ENCODE peak calls at places on chromosome 16, in seven cellular contexts. Z is BJ; V is H1; E is GM23248; O is SJSA1; A is cardiac muscle cell; Q is CD4-positive, CD25-positive, alpha-beta regulatory T cell. R is an unnamed sample.
A peak's percentile ranks its signal among the peaks of the same experiment; 100 is the strongest.

GRCh38 chr16:88695218-88695617 is 8.9 kb upstream of the SNAI3 start:
- DNase-seq in Z (no peak), V (no peak), E (no peak), O (no peak), A (no peak), Q (no peak), R (no peak)

GRCh38 chr16:87881327-87882200 is 12.3 kb upstream of the SLC7A5 start:
- DNase-seq in Z (no peak), V (no peak), E (no peak), O (no peak), A (no peak), Q (no peak), R (no peak)

GRCh38 chr16:15950167-15950854 is 895 bp downstream of the ABCC1 start:
- DNase-seq in Z (no peak), V (no peak), E (peak; percentile 70), O (no peak), A (peak; percentile 66), Q (peak; percentile 46), R (peak; percentile 59)

GRCh38 chr16:31202402-31203385 is at the start of gene PYCARD:
- DNase-seq in Z (no peak), V (peak; percentile 79), E (peak; percentile 76), O (no peak), A (peak; percentile 63), Q (no peak), R (peak; percentile 84)

GRCh38 chr16:3587547-3588110 is 10.4 kb upstream of the NLRC3 start:
- DNase-seq in Z (no peak), V (no peak), E (no peak), O (no peak), A (no peak), Q (no peak), R (peak; percentile 62)

GRCh38 chr16:14500791-14501190 is 129.3 kb downstream of the PARN start:
- DNase-seq in Z (no peak), V (no peak), E (peak; percentile 53), O (no peak), A (no peak), Q (no peak), R (no peak)

GRCh38 chr16:27355610-27356009 is 41.8 kb downstream of the IL4R start:
- DNase-seq in Z (no peak), V (peak; percentile 83), E (peak; percentile 61), O (no peak), A (peak; percentile 57), Q (peak; percentile 33), R (peak; percentile 76)

GRCh38 chr16:2825899-2826298 is 4.2 kb upstream of the ZG16B start:
- DNase-seq in Z (no peak), V (no peak), E (no peak), O (no peak), A (no peak), Q (no peak), R (peak; percentile 28)

GRCh38 chr16:1890024-1890700 is 18.2 kb upstream of the MEIOB start:
- DNase-seq in Z (no peak), V (no peak), E (no peak), O (no peak), A (no peak), Q (no peak), R (no peak)

GRCh38 chr16:3952342-3953131 is 72.0 kb upstream of the CREBBP start:
- DNase-seq in Z (no peak), V (no peak), E (peak; percentile 55), O (peak; percentile 84), A (peak; percentile 75), Q (no peak), R (peak; percentile 55)

GRCh38 chr16:54585966-54586365 is 299.4 kb upstream of the IRX3 start:
- DNase-seq in Z (no peak), V (no peak), E (no peak), O (no peak), A (no peak), Q (no peak), R (no peak)

GRCh38 chr16:84459941-84460405 is 44.5 kb downstream of the MEAK7 start:
- DNase-seq in Z (no peak), V (no peak), E (no peak), O (no peak), A (no peak), Q (no peak), R (peak; percentile 50)

GRCh38 chr16:56246051-56246817 is 54.9 kb downstream of the GNAO1 start:
- DNase-seq in Z (peak; percentile 55), V (no peak), E (peak; percentile 23), O (peak; percentile 85), A (no peak), Q (no peak), R (peak; percentile 43)

GRCh38 chr16:24850289-24850931 is 4.6 kb downstream of the SLC5A11 start:
- DNase-seq in Z (no peak), V (no peak), E (peak; percentile 69), O (no peak), A (peak; percentile 45), Q (no peak), R (no peak)

GRCh38 chr16:88914750-88915368 is 48.4 kb upstream of the PABPN1L start:
- DNase-seq in Z (peak; percentile 18), V (no peak), E (peak; percentile 88), O (no peak), A (peak; percentile 45), Q (no peak), R (peak; percentile 78)

GRCh38 chr16:87725596-87726235 is 40.1 kb downstream of the KLHDC4 start:
- DNase-seq in Z (peak; percentile 15), V (no peak), E (no peak), O (no peak), A (peak; percentile 21), Q (no peak), R (no peak)

GRCh38 chr16:3980311-3981111 is 100.0 kb upstream of the CREBBP start:
- DNase-seq in Z (peak; percentile 51), V (no peak), E (peak; percentile 34), O (peak; percentile 83), A (peak; percentile 74), Q (no peak), R (peak; percentile 32)

GRCh38 chr16:84281077-84281476 is 13.6 kb upstream of the WFDC1 start:
- DNase-seq in Z (no peak), V (peak; percentile 74), E (no peak), O (no peak), A (peak; percentile 30), Q (no peak), R (peak; percentile 92)

GRCh38 chr16:11391576-11391975 is 46.3 kb downstream of the RMI2 start:
- DNase-seq in Z (no peak), V (no peak), E (no peak), O (no peak), A (no peak), Q (no peak), R (peak; percentile 89)

GRCh38 chr16:84144301-84144858 is 597 bp downstream of the HSDL1 start:
- DNase-seq in Z (no peak), V (peak; percentile 66), E (peak; percentile 64), O (no peak), A (peak; percentile 13), Q (peak; percentile 39), R (peak; percentile 62)

GRCh38 chr16:27806986-27807385 is 256.5 kb downstream of the GSG1L start:
- DNase-seq in Z (no peak), V (no peak), E (no peak), O (no peak), A (no peak), Q (no peak), R (no peak)

GRCh38 chr16:80751167-80751566 is 53.2 kb downstream of the CDYL2 start:
- DNase-seq in Z (no peak), V (no peak), E (peak; percentile 72), O (no peak), A (peak; percentile 80), Q (no peak), R (peak; percentile 37)

GRCh38 chr16:2085669-2086068 is 37.9 kb downstream of the TSC2 start:
- DNase-seq in Z (no peak), V (no peak), E (peak; percentile 63), O (no peak), A (no peak), Q (no peak), R (no peak)

GRCh38 chr16:30628628-30629342 is 18.6 kb upstream of the ZNF689 start:
- DNase-seq in Z (no peak), V (peak; percentile 98), E (peak; percentile 72), O (peak; percentile 81), A (peak; percentile 77), Q (peak; percentile 81), R (peak; percentile 80)

GRCh38 chr16:598823-599739 is 9.2 kb downstream of the RAB40C start:
- DNase-seq in Z (no peak), V (no peak), E (no peak), O (no peak), A (no peak), Q (no peak), R (no peak)

GRCh38 chr16:62038225-62038624 is 2.0 kb upstream of the CDH8 start:
- DNase-seq in Z (no peak), V (no peak), E (no peak), O (no peak), A (no peak), Q (no peak), R (no peak)

GRCh38 chr16:50011707-50012106 is 13.3 kb upstream of the CNEP1R1 start:
- DNase-seq in Z (no peak), V (no peak), E (no peak), O (no peak), A (peak; percentile 56), Q (no peak), R (no peak)
- H3K36me3 ChIP-seq in Z (no peaks in the 10 kb centered on the region), V (no peaks in the 10 kb centered on the region), E (no peaks in the 10 kb centered on the region), O (no peaks in the 10 kb centered on the region), A (no peaks in the 10 kb centered on the region), Q (no peaks in the 10 kb centered on the region), R (no peaks in the 10 kb centered on the region)

GRCh38 chr16:73326221-73326620 is 278.3 kb upstream of the ZFHX3 start:
- DNase-seq in Z (no peak), V (no peak), E (no peak), O (no peak), A (no peak), Q (no peak), R (no peak)

GRCh38 chr16:73319747-73320146 is 271.8 kb upstream of the ZFHX3 start:
- DNase-seq in Z (no peak), V (no peak), E (no peak), O (no peak), A (no peak), Q (no peak), R (no peak)

GRCh38 chr16:73326770-73327470 is 279.0 kb upstream of the ZFHX3 start:
- DNase-seq in Z (no peak), V (no peak), E (no peak), O (no peak), A (peak; percentile 1), Q (no peak), R (no peak)

GRCh38 chr16:73321942-73322341 is 274.0 kb upstream of the ZFHX3 start:
- DNase-seq in Z (no peak), V (no peak), E (no peak), O (no peak), A (no peak), Q (no peak), R (no peak)

GRCh38 chr16:73323880-73324279 is 276.0 kb upstream of the ZFHX3 start:
- DNase-seq in Z (no peak), V (no peak), E (no peak), O (no peak), A (no peak), Q (no peak), R (no peak)
- H3K27me3 ChIP-seq in Z (no peaks in the 10 kb centered on the region), V (no peaks in the 10 kb centered on the region), E (peaks cover 13% of the 10 kb centered on the region), O (no peaks in the 10 kb centered on the region), A (no peaks in the 10 kb centered on the region), Q (no peaks in the 10 kb centered on the region), R (no peaks in the 10 kb centered on the region)

GRCh38 chr16:68737046-68737729 is at the start of gene CDH1:
- DNase-seq in Z (no peak), V (peak; percentile 97), E (no peak), O (no peak), A (no peak), Q (peak; percentile 27), R (peak; percentile 100)
- H3K4me3 ChIP-seq in Z (no peak within 1 kb of the TSS), V (peak within 1 kb of the TSS; percentile 87), E (no peak within 1 kb of the TSS), O (no peak within 1 kb of the TSS), A (peak within 1 kb of the TSS; percentile 32), Q (no peak within 1 kb of the TSS), R (peak within 1 kb of the TSS; percentile 77)

GRCh38 chr16:19654147-19654546 is 63.9 kb downstream of the KNOP1 start:
- DNase-seq in Z (no peak), V (no peak), E (no peak), O (no peak), A (no peak), Q (no peak), R (no peak)
- H3K36me3 ChIP-seq in Z (peaks cover 19% of the 10 kb centered on the region), V (peaks cover 28% of the 10 kb centered on the region), E (peaks cover 5% of the 10 kb centered on the region), O (peaks cover 40% of the 10 kb centered on the region), A (peaks cover 29% of the 10 kb centered on the region), Q (peaks cover 40% of the 10 kb centered on the region), R (peaks cover 10% of the 10 kb centered on the region)

R was measured in H7.